ENCODE peak calls at places on chromosomes 13 and 19, in five cellular contexts. O, D, S, Z and Q are unnamed samples.
A peak's percentile ranks its signal among the peaks of the same experiment; 100 is the strongest.

GRCh38 chr13:94209110-94209509 is 270.4 kb downstream of the DCT start:
- DNase-seq in O (no peak), D (no peak), S (no peak), Z (no peak), Q (no peak)

GRCh38 chr19:48613024-48613851 is 1.6 kb downstream of the FAM83E start:
- DNase-seq in O (no peak), D (no peak), S (no peak), Z (no peak), Q (no peak)

GRCh38 chr13:46712524-46712923 is 84.4 kb downstream of the ESD start:
- DNase-seq in O (peak; percentile 58), D (no peak), S (no peak), Z (no peak), Q (no peak)

GRCh38 chr13:43567608-43568007 is 219.2 kb downstream of the ENOX1 start:
- DNase-seq in O (no peak), D (no peak), S (no peak), Z (no peak), Q (no peak)

GRCh38 chr19:6663236-6664187 is 6.4 kb downstream of the TNFSF14 start:
- DNase-seq in O (no peak), D (no peak), S (no peak), Z (no peak), Q (no peak)

GRCh38 chr13:37546087-37546486 is 52.5 kb downstream of the POSTN start:
- DNase-seq in O (peak; percentile 54), D (no peak), S (no peak), Z (no peak), Q (no peak)

GRCh38 chr19:4606921-4607678 is 32.2 kb upstream of the TNFAIP8L1 start:
- DNase-seq in O (peak; percentile 81), D (peak; percentile 65), S (no peak), Z (no peak), Q (no peak)

GRCh38 chr13:97133955-97134354 is 88.2 kb upstream of the MBNL2 start:
- DNase-seq in O (no peak), D (no peak), S (no peak), Z (no peak), Q (no peak)

GRCh38 chr19:52492991-52493470 is 34.4 kb upstream of the ZNF808 start:
- DNase-seq in O (peak; percentile 91), D (peak; percentile 68), S (no peak), Z (no peak), Q (no peak)
- TF ChIP-seq CTCF in O (peak; percentile 60), D (no peak), S (peak; percentile 14), Z (no peak), Q (no peak)

DNA sequence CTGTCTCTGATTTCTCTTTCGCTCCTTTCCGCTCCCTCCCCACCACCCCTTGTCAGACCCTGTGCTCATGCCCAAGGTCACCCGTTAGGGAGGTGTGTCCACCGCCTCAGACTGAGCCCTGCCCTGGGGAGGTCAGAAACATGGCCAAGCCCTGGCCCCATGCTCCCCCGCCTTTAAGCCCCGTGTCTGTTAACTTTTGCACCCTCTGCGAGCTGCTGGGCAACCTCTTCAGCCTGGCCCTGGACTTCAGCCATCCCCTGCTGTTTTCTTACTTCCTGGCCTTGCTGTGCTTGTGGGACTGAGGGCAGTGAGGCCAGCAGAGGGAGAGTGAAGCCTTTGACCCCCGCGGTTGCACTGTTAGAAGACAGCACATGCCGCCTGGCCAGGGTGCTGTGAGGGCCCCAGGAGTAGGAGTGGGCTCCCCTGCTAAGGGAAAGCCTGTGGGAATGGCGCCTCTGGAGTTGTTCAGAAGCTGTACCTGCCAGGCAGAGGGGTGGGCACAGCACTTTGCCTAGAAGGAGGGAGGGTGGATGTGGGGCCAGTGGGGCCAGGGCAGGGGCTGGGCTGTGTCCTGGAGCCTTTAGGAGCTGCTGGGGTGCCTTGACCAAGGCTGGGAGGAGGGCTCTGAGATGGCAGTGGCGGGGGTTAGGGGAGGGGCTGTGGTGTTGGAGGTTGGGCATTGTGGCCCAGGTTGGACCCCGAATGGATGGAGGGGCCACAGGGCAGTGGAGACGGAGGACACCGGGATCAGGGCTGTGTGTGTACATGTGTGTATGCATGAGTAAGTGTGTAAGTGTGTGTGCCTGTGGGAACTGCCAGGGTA is 7.9 kb downstream of the UPF1 start:
- DNase-seq in O (peak; percentile 59), D (no peak), S (no peak), Z (no peak), Q (no peak)
- H3K4me3 ChIP-seq in O (no peak overlapping the region), D (no peak overlapping the region), S (no peak overlapping the region), Z (no peak overlapping the region), Q (no peak overlapping the region)

DNA sequence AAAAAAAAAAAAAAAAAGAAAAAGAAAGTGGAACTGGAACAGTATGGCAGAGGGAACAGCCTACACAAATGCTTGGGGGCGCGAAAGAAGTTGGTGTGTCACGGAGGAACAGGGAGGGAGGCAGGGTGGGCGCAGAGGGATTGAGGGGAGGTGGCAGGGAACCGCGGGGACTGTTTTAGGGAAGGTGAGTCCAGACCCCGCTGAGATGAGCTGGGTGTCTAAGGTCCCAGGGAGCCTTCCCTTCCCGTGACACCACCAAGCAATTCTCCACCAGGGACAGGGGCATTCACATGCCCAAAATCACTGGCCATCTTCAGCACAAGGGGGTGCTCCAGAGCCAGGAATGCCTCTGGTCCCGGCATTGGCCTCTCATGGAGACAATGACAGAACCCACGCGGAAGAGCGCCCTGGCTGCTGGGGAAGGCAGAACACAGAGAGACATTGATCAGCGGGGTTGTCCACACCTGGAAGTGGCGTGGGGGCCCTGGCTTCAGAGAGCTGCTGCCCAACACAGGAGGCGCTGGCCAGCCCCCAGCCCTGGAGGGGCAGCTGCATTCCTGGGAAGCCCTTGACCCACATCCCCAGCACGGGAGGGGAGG is 6.9 kb downstream of the PEAK3 start:
- DNase-seq in O (peak; percentile 91), D (peak; percentile 77), S (peak; percentile 70), Z (peak; percentile 71), Q (no peak)
- TF ChIP-seq CTCF in O (peak; percentile 84), D (peak; percentile 60), S (peak; percentile 81), Z (peak; percentile 61), Q (peak; percentile 60)

GRCh38 chr19:42250666-42251531 is 4.0 kb downstream of the ERF start:
- DNase-seq in O (no peak), D (no peak), S (no peak), Z (no peak), Q (no peak)
- H3K4me3 ChIP-seq in O (no peak overlapping the region), D (no peak overlapping the region), S (peak overlapping the region; percentile 17), Z (no peak overlapping the region), Q (no peak overlapping the region)

GRCh38 chr19:45468803-45469131 is 971 bp downstream of the FOSB start:
- DNase-seq in O (no peak), D (no peak), S (no peak), Z (no peak), Q (no peak)

GRCh38 chr19:45467115-45467455 is 711 bp upstream of the FOSB start:
- DNase-seq in O (no peak), D (no peak), S (no peak), Z (no peak), Q (no peak)

GRCh38 chr19:45469132-45469834 is 1.5 kb downstream of the FOSB start:
- DNase-seq in O (peak; percentile 98), D (peak; percentile 96), S (peak; percentile 81), Z (peak; percentile 92), Q (peak; percentile 81)

GRCh38 chr19:45467456-45468158 is at the start of gene FOSB:
- DNase-seq in O (peak; percentile 98), D (peak; percentile 99), S (peak; percentile 95), Z (peak; percentile 94), Q (peak; percentile 77)

GRCh38 chr19:45468159-45468651 is 409 bp downstream of the FOSB start:
- DNase-seq in O (peak; percentile 73), D (peak; percentile 44), S (peak; percentile 14), Z (peak; percentile 53), Q (no peak)
- TF ChIP-seq CTCF in O (no peak), D (no peak), S (peak; percentile 30), Z (no peak), Q (no peak)

DNA sequence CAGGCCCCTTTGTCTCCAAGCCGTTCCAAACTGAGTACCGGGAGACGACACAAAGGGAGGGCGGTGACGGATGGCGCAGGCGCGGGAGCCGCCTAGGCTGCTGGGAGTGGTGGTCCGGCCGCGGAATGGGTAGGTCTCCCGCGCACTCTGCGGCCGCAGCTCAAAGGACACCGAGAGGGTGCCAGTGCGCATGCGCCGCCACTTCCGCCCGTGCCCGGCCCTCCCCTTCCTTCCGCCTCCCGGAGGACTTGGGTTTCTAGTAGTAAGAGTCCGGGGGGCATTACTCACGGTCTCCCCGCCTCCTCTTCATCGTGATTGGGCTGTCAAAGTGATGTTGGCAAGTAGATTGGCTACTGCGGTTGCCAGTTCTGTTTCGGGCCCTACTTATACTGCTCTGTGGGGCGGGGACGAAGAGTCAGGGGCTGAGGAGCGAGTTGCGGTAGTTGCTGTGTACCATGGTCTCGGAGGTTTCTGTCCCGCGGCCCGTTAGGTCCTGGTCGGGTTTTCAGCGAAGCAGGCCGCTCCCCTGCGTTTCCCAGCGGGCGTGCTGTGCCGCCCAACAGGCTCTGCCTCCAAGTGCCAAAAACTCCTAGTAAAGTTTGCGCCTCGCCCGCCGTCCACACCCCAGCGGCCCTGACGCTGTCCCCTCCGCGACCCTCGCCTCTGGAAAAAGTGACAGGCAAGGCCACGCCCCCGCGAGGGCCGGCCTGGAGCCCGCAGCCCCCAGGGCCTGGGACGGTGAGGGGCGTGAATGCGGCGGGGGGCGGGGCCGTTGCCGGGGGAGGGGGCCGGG is 455 bp upstream of the ING1 start:
- DNase-seq in O (peak; percentile 100), D (peak; percentile 99), S (peak; percentile 100), Z (peak; percentile 99), Q (peak; percentile 99)
- H3K4me3 ChIP-seq in O (peak overlapping the region; percentile 91), D (peak overlapping the region; percentile 85), S (peak overlapping the region; percentile 90), Z (peak overlapping the region; percentile 92), Q (peak overlapping the region; percentile 99)

DNA sequence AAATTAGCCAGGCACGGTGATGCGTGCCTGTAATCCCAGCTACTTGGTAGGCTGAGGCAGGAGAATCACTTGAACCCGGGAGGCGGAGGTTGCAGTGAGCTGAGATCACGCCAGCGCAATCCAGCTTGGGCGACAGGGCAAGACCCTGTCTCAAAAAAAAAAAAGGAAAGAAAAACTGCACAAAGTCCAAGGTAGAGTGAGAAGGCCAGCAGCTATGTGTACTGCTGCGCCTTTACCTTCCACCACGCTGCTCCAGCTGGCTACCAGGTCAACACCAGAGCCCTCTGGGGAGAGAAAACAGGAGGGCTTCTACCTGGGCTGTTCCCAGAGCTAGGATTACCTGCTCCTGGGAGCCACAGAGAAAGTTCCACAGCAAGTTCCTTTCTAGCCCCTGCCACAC is 3.2 kb downstream of the ELL start:
- DNase-seq in O (no peak), D (no peak), S (no peak), Z (no peak), Q (no peak)
- TF ChIP-seq CTCF in O (no peak), D (no peak), S (no peak), Z (no peak), Q (no peak)

GRCh38 chr19:44731081-44731480 is 17.4 kb upstream of the BCL3 start:
- DNase-seq in O (no peak), D (no peak), S (no peak), Z (no peak), Q (no peak)
- H3K4me3 ChIP-seq in O (no peak overlapping the region), D (no peak overlapping the region), S (no peak overlapping the region), Z (no peak overlapping the region), Q (no peak overlapping the region)

GRCh38 chr19:34932494-34932893 is 5.8 kb downstream of the ZNF30 start:
- DNase-seq in O (no peak), D (no peak), S (no peak), Z (no peak), Q (no peak)

GRCh38 chr19:34938886-34939285 is 12.2 kb downstream of the ZNF30 start:
- DNase-seq in O (no peak), D (no peak), S (no peak), Z (no peak), Q (no peak)

GRCh38 chr19:34936184-34936583 is 9.5 kb downstream of the ZNF30 start:
- DNase-seq in O (no peak), D (no peak), S (no peak), Z (no peak), Q (no peak)
- TF ChIP-seq CTCF in O (no peak), D (no peak), S (no peak), Z (no peak), Q (no peak)